ENCODE peak calls at places on chromosomes 7 and 10, in ten cellular contexts. One of them, this sample, is unnamed.
A peak's percentile ranks its signal among the peaks of the same experiment; 100 is the strongest.

GRCh38 chr7:105097619-105098018 is 83.6 kb downstream of the KMT2E start:
- DNase-seq in fibroblast of lung: peak; percentile 90
- DNase-seq in AG09309: peak; percentile 68
- DNase-seq in HepG2: no peak
- DNase-seq in cardiac muscle cell: no peak
- DNase-seq in stomach: no peak
- DNase-seq in transverse colon: no peak
- DNase-seq in colonic mucosa: no peak
- DNase-seq in GM10248: no peak
- DNase-seq in breast epithelium: no peak
- DNase-seq in this sample: peak; percentile 73

GRCh38 chr10:78359641-78360091 is 326.0 kb downstream of the RPS24 start:
- DNase-seq in fibroblast of lung: no peak
- DNase-seq in AG09309: no peak
- DNase-seq in HepG2: no peak
- DNase-seq in cardiac muscle cell: peak; percentile 27
- DNase-seq in stomach: no peak
- DNase-seq in transverse colon: no peak
- DNase-seq in colonic mucosa: no peak
- DNase-seq in GM10248: no peak
- DNase-seq in breast epithelium: no peak
- DNase-seq in this sample: no peak

GRCh38 chr7:28999421-28999820 is 41.3 kb upstream of the TRIL start:
- DNase-seq in fibroblast of lung: no peak
- DNase-seq in AG09309: no peak
- DNase-seq in HepG2: no peak
- DNase-seq in cardiac muscle cell: no peak
- DNase-seq in stomach: no peak
- DNase-seq in transverse colon: no peak
- DNase-seq in colonic mucosa: no peak
- DNase-seq in GM10248: no peak
- DNase-seq in breast epithelium: no peak
- DNase-seq in this sample: no peak

GRCh38 chr7:127893547-127893946 is 137.7 kb downstream of the LRRC4 start:
- DNase-seq in fibroblast of lung: no peak
- DNase-seq in AG09309: no peak
- DNase-seq in HepG2: no peak
- DNase-seq in cardiac muscle cell: no peak
- DNase-seq in stomach: no peak
- DNase-seq in transverse colon: no peak
- DNase-seq in colonic mucosa: no peak
- DNase-seq in GM10248: no peak
- DNase-seq in breast epithelium: no peak
- DNase-seq in this sample: no peak

GRCh38 chr7:10708447-10708846 is 265.2 kb upstream of the PHF14 start:
- DNase-seq in fibroblast of lung: peak; percentile 4
- DNase-seq in AG09309: no peak
- DNase-seq in HepG2: peak; percentile 4
- DNase-seq in cardiac muscle cell: peak; percentile 45
- DNase-seq in stomach: no peak
- DNase-seq in transverse colon: no peak
- DNase-seq in colonic mucosa: no peak
- DNase-seq in GM10248: no peak
- DNase-seq in breast epithelium: no peak
- DNase-seq in this sample: no peak

GRCh38 chr10:91104185-91105041 is 116.0 kb upstream of the PCGF5 start:
- DNase-seq in fibroblast of lung: no peak
- DNase-seq in AG09309: no peak
- DNase-seq in HepG2: no peak
- DNase-seq in cardiac muscle cell: no peak
- DNase-seq in stomach: no peak
- DNase-seq in transverse colon: no peak
- DNase-seq in colonic mucosa: no peak
- DNase-seq in GM10248: peak; percentile 25
- DNase-seq in breast epithelium: no peak
- DNase-seq in this sample: no peak

GRCh38 chr7:20191044-20191867 is 25.9 kb downstream of the MACC1 start:
- DNase-seq in fibroblast of lung: no peak
- DNase-seq in AG09309: no peak
- DNase-seq in HepG2: no peak
- DNase-seq in cardiac muscle cell: no peak
- DNase-seq in stomach: no peak
- DNase-seq in transverse colon: no peak
- DNase-seq in colonic mucosa: no peak
- DNase-seq in GM10248: no peak
- DNase-seq in breast epithelium: no peak
- DNase-seq in this sample: no peak

GRCh38 chr10:132876967-132877366 is 65.4 kb downstream of the CFAP46 start:
- DNase-seq in fibroblast of lung: no peak
- DNase-seq in AG09309: no peak
- DNase-seq in HepG2: no peak
- DNase-seq in cardiac muscle cell: no peak
- DNase-seq in stomach: peak; percentile 17
- DNase-seq in transverse colon: no peak
- DNase-seq in colonic mucosa: no peak
- DNase-seq in GM10248: no peak
- DNase-seq in breast epithelium: peak; percentile 46
- DNase-seq in this sample: no peak

GRCh38 chr10:68876919-68877250 is 24.2 kb upstream of the DDX50 start:
- DNase-seq in fibroblast of lung: no peak
- DNase-seq in AG09309: no peak
- DNase-seq in HepG2: no peak
- DNase-seq in cardiac muscle cell: peak; percentile 36
- DNase-seq in stomach: no peak
- DNase-seq in transverse colon: no peak
- DNase-seq in colonic mucosa: no peak
- DNase-seq in GM10248: no peak
- DNase-seq in breast epithelium: no peak
- DNase-seq in this sample: no peak

GRCh38 chr10:80283536-80284199 is 5.8 kb downstream of the MAT1A start:
- DNase-seq in fibroblast of lung: no peak
- DNase-seq in AG09309: no peak
- DNase-seq in HepG2: no peak
- DNase-seq in cardiac muscle cell: no peak
- DNase-seq in stomach: no peak
- DNase-seq in transverse colon: no peak
- DNase-seq in colonic mucosa: no peak
- DNase-seq in GM10248: no peak
- DNase-seq in breast epithelium: no peak
- DNase-seq in this sample: no peak

GRCh38 chr10:72525277-72525676 is 100.6 kb downstream of the MICU1 start:
- DNase-seq in fibroblast of lung: no peak
- DNase-seq in AG09309: no peak
- DNase-seq in HepG2: peak; percentile 74
- DNase-seq in cardiac muscle cell: no peak
- DNase-seq in stomach: no peak
- DNase-seq in transverse colon: no peak
- DNase-seq in colonic mucosa: no peak
- DNase-seq in GM10248: no peak
- DNase-seq in breast epithelium: no peak
- DNase-seq in this sample: no peak

GRCh38 chr10:71236286-71236685 is 23.9 kb downstream of the UNC5B start:
- DNase-seq in fibroblast of lung: no peak
- DNase-seq in AG09309: no peak
- DNase-seq in HepG2: no peak
- DNase-seq in cardiac muscle cell: peak; percentile 65
- DNase-seq in stomach: no peak
- DNase-seq in transverse colon: no peak
- DNase-seq in colonic mucosa: no peak
- DNase-seq in GM10248: no peak
- DNase-seq in breast epithelium: no peak
- DNase-seq in this sample: no peak

GRCh38 chr7:35255909-35256876 is 2.3 kb upstream of the TBX20 start:
- DNase-seq in fibroblast of lung: no peak
- DNase-seq in AG09309: no peak
- DNase-seq in HepG2: no peak
- DNase-seq in cardiac muscle cell: peak; percentile 49
- DNase-seq in stomach: no peak
- DNase-seq in transverse colon: no peak
- DNase-seq in colonic mucosa: no peak
- DNase-seq in GM10248: no peak
- DNase-seq in breast epithelium: no peak
- DNase-seq in this sample: no peak

GRCh38 chr10:53808677-53809076 is 992.4 kb downstream of the PCDH15 start:
- DNase-seq in fibroblast of lung: no peak
- DNase-seq in AG09309: no peak
- DNase-seq in HepG2: no peak
- DNase-seq in cardiac muscle cell: no peak
- DNase-seq in stomach: no peak
- DNase-seq in transverse colon: no peak
- DNase-seq in colonic mucosa: no peak
- DNase-seq in GM10248: no peak
- DNase-seq in breast epithelium: no peak
- DNase-seq in this sample: no peak

GRCh38 chr7:26348987-26349809 is 57.5 kb downstream of the SNX10 start:
- DNase-seq in fibroblast of lung: no peak
- DNase-seq in AG09309: no peak
- DNase-seq in HepG2: no peak
- DNase-seq in cardiac muscle cell: no peak
- DNase-seq in stomach: no peak
- DNase-seq in transverse colon: no peak
- DNase-seq in colonic mucosa: no peak
- DNase-seq in GM10248: no peak
- DNase-seq in breast epithelium: no peak
- DNase-seq in this sample: no peak

GRCh38 chr7:20237464-20238267 is 20.5 kb upstream of the MACC1 start:
- DNase-seq in fibroblast of lung: no peak
- DNase-seq in AG09309: no peak
- DNase-seq in HepG2: no peak
- DNase-seq in cardiac muscle cell: no peak
- DNase-seq in stomach: no peak
- DNase-seq in transverse colon: no peak
- DNase-seq in colonic mucosa: no peak
- DNase-seq in GM10248: no peak
- DNase-seq in breast epithelium: no peak
- DNase-seq in this sample: no peak

GRCh38 chr10:93465806-93466675 is 16.1 kb downstream of the MYOF start:
- DNase-seq in fibroblast of lung: peak; percentile 93
- DNase-seq in AG09309: peak; percentile 86
- DNase-seq in HepG2: peak; percentile 18
- DNase-seq in cardiac muscle cell: no peak
- DNase-seq in stomach: peak; percentile 89
- DNase-seq in transverse colon: peak; percentile 87
- DNase-seq in colonic mucosa: peak; percentile 89
- DNase-seq in GM10248: no peak
- DNase-seq in breast epithelium: peak; percentile 94
- DNase-seq in this sample: peak; percentile 88

GRCh38 chr10:48251525-48252353 is 22.8 kb downstream of the FRMPD2 start:
- DNase-seq in fibroblast of lung: no peak
- DNase-seq in AG09309: no peak
- DNase-seq in HepG2: no peak
- DNase-seq in cardiac muscle cell: peak; percentile 60
- DNase-seq in stomach: peak; percentile 56
- DNase-seq in transverse colon: peak; percentile 16
- DNase-seq in colonic mucosa: peak; percentile 37
- DNase-seq in GM10248: peak; percentile 7
- DNase-seq in breast epithelium: no peak
- DNase-seq in this sample: no peak
- TF ChIP-seq CTCF in fibroblast of lung: no peak
- TF ChIP-seq CTCF in AG09309: no peak
- TF ChIP-seq CTCF in HepG2: no peak
- TF ChIP-seq CTCF in cardiac muscle cell: no peak
- TF ChIP-seq CTCF in stomach: no peak
- TF ChIP-seq CTCF in transverse colon: no peak
- TF ChIP-seq CTCF in colonic mucosa: no peak
- TF ChIP-seq CTCF in GM10248: no peak
- TF ChIP-seq CTCF in breast epithelium: no peak
- TF ChIP-seq CTCF in this sample: no peak

GRCh38 chr7:22911889-22912288 is 89.2 kb upstream of the TOMM7 start:
- DNase-seq in fibroblast of lung: no peak
- DNase-seq in AG09309: peak; percentile 28
- DNase-seq in HepG2: no peak
- DNase-seq in cardiac muscle cell: no peak
- DNase-seq in stomach: no peak
- DNase-seq in transverse colon: no peak
- DNase-seq in colonic mucosa: no peak
- DNase-seq in GM10248: no peak
- DNase-seq in breast epithelium: no peak
- DNase-seq in this sample: no peak
- TF ChIP-seq CTCF in fibroblast of lung: no peak
- TF ChIP-seq CTCF in AG09309: no peak
- TF ChIP-seq CTCF in HepG2: no peak
- TF ChIP-seq CTCF in cardiac muscle cell: no peak
- TF ChIP-seq CTCF in stomach: no peak
- TF ChIP-seq CTCF in transverse colon: no peak
- TF ChIP-seq CTCF in colonic mucosa: no peak
- TF ChIP-seq CTCF in GM10248: no peak
- TF ChIP-seq CTCF in breast epithelium: no peak
- TF ChIP-seq CTCF in this sample: no peak

GRCh38 chr10:6701289-6701688 is 121.2 kb upstream of the PRKCQ start:
- DNase-seq in fibroblast of lung: no peak
- DNase-seq in AG09309: no peak
- DNase-seq in HepG2: no peak
- DNase-seq in cardiac muscle cell: no peak
- DNase-seq in stomach: no peak
- DNase-seq in transverse colon: peak; percentile 8
- DNase-seq in colonic mucosa: no peak
- DNase-seq in GM10248: no peak
- DNase-seq in breast epithelium: no peak
- DNase-seq in this sample: no peak
- TF ChIP-seq CTCF in fibroblast of lung: no peak
- TF ChIP-seq CTCF in AG09309: no peak
- TF ChIP-seq CTCF in HepG2: peak; percentile 24
- TF ChIP-seq CTCF in cardiac muscle cell: no peak
- TF ChIP-seq CTCF in stomach: no peak
- TF ChIP-seq CTCF in transverse colon: no peak
- TF ChIP-seq CTCF in colonic mucosa: no peak
- TF ChIP-seq CTCF in GM10248: no peak
- TF ChIP-seq CTCF in breast epithelium: no peak
- TF ChIP-seq CTCF in this sample: no peak

GRCh38 chr10:110897184-110897583 is 21.8 kb downstream of the BBIP1 start:
- DNase-seq in fibroblast of lung: peak; percentile 32
- DNase-seq in AG09309: no peak
- DNase-seq in HepG2: no peak
- DNase-seq in cardiac muscle cell: no peak
- DNase-seq in stomach: no peak
- DNase-seq in transverse colon: no peak
- DNase-seq in colonic mucosa: no peak
- DNase-seq in GM10248: no peak
- DNase-seq in breast epithelium: no peak
- DNase-seq in this sample: no peak

GRCh38 chr10:110898391-110898790 is 20.6 kb downstream of the BBIP1 start:
- DNase-seq in fibroblast of lung: no peak
- DNase-seq in AG09309: no peak
- DNase-seq in HepG2: no peak
- DNase-seq in cardiac muscle cell: no peak
- DNase-seq in stomach: no peak
- DNase-seq in transverse colon: no peak
- DNase-seq in colonic mucosa: no peak
- DNase-seq in GM10248: no peak
- DNase-seq in breast epithelium: no peak
- DNase-seq in this sample: no peak

GRCh38 chr10:110892602-110893001 is 20.9 kb downstream of the PDCD4 start:
- DNase-seq in fibroblast of lung: no peak
- DNase-seq in AG09309: no peak
- DNase-seq in HepG2: no peak
- DNase-seq in cardiac muscle cell: no peak
- DNase-seq in stomach: no peak
- DNase-seq in transverse colon: no peak
- DNase-seq in colonic mucosa: no peak
- DNase-seq in GM10248: no peak
- DNase-seq in breast epithelium: no peak
- DNase-seq in this sample: no peak

GRCh38 chr10:110893559-110894179 is 21.9 kb downstream of the PDCD4 start:
- DNase-seq in fibroblast of lung: peak; percentile 66
- DNase-seq in AG09309: no peak
- DNase-seq in HepG2: peak; percentile 34
- DNase-seq in cardiac muscle cell: peak; percentile 58
- DNase-seq in stomach: no peak
- DNase-seq in transverse colon: no peak
- DNase-seq in colonic mucosa: no peak
- DNase-seq in GM10248: peak; percentile 28
- DNase-seq in breast epithelium: no peak
- DNase-seq in this sample: no peak
- TF ChIP-seq CTCF in fibroblast of lung: peak; percentile 42
- TF ChIP-seq CTCF in AG09309: peak; percentile 43
- TF ChIP-seq CTCF in HepG2: peak; percentile 65
- TF ChIP-seq CTCF in cardiac muscle cell: peak; percentile 47
- TF ChIP-seq CTCF in stomach: no peak
- TF ChIP-seq CTCF in transverse colon: peak; percentile 60
- TF ChIP-seq CTCF in colonic mucosa: no peak
- TF ChIP-seq CTCF in GM10248: peak; percentile 39
- TF ChIP-seq CTCF in breast epithelium: peak; percentile 53
- TF ChIP-seq CTCF in this sample: peak; percentile 42

This sample was measured in AG09319.